ENCODE peak calls at places on chromosome 4, in seven cellular contexts. B is trophoblast cell; F is SJSA1; Z is CD4-positive, CD25-positive, alpha-beta regulatory T cell; M is brain microvascular endothelial cell; D is foreskin keratinocyte; O is uterus. R is an unnamed sample.

GRCh38 chr4:169179609-169180526 is 90.9 kb downstream of the SH3RF1 start:
- DNase-seq in D (no peak), Z (no peak), B (peak), M (no peak), O (no peak), F (peak), R (no peak)

GRCh38 chr4:138938371-138938699 is 77.2 kb upstream of the NOCT start:
- DNase-seq in D (peak), Z (no peak), M (no peak), O (no peak), B (no peak), F (no peak), R (no peak)

GRCh38 chr4:42678512-42678911 is 21.6 kb upstream of the ATP8A1 start:
- DNase-seq in D (no peak), B (no peak), M (no peak), Z (no peak), F (no peak), O (no peak), R (no peak)

GRCh38 chr4:40927108-40927507 is 177.4 kb downstream of the NSUN7 start:
- DNase-seq in D (no peak), O (no peak), Z (no peak), B (no peak), F (no peak), M (no peak), R (no peak)

GRCh38 chr4:76729991-76730390 is 168.0 kb downstream of the SOWAHB start:
- DNase-seq in O (no peak), B (no peak), Z (no peak), F (peak), D (no peak), M (no peak), R (no peak)

GRCh38 chr4:86582453-86582852 is 11.7 kb upstream of the PTPN13 start:
- DNase-seq in D (no peak), B (no peak), O (no peak), M (no peak), F (no peak), Z (no peak), R (no peak)

GRCh38 chr4:23324291-23324690 is 565.6 kb downstream of the PPARGC1A start:
- DNase-seq in D (peak), B (no peak), M (no peak), F (no peak), O (no peak), Z (no peak), R (peak)

GRCh38 chr4:168955674-168956073 is 54.4 kb downstream of the CBR4 start:
- DNase-seq in M (no peak), F (no peak), B (no peak), D (no peak), Z (no peak), O (no peak), R (no peak)

GRCh38 chr4:73901031-73901430 is 31.8 kb downstream of the CXCL1 start:
- DNase-seq in M (no peak), F (no peak), Z (no peak), D (no peak), B (no peak), O (no peak), R (no peak)

GRCh38 chr4:68132342-68132741 is 2.7 kb upstream of the TMPRSS11F start:
- DNase-seq in D (no peak), F (no peak), M (no peak), Z (no peak), B (no peak), O (no peak), R (no peak)

GRCh38 chr4:97103252-97103651 is 1040.0 kb downstream of the STPG2 start:
- DNase-seq in Z (no peak), O (no peak), B (no peak), M (no peak), F (no peak), D (peak), R (no peak)

GRCh38 chr4:135365065-135365464 is 1163.5 kb upstream of the PABPC4L start:
- DNase-seq in M (no peak), D (peak), B (no peak), F (no peak), Z (no peak), O (no peak), R (no peak)

GRCh38 chr4:147773261-147774184 is 41.6 kb downstream of the ARHGAP10 start:
- DNase-seq in Z (no peak), O (no peak), F (peak), B (peak), D (peak), M (peak), R (no peak)

GRCh38 chr4:40395908-40396806 is 61.0 kb downstream of the CHRNA9 start:
- DNase-seq in Z (no peak), F (no peak), D (no peak), O (peak), B (no peak), M (no peak), R (no peak)

GRCh38 chr4:2794707-2795557 is 2.0 kb downstream of the SH3BP2 start:
- DNase-seq in F (no peak), B (no peak), O (peak), Z (no peak), M (peak), D (peak), R (no peak)

GRCh38 chr4:106627071-106627470 is 258.5 kb upstream of the GIMD1 start:
- DNase-seq in Z (no peak), O (no peak), M (no peak), D (no peak), B (no peak), F (no peak), R (no peak)

GRCh38 chr4:3523628-3524221 is 8.5 kb downstream of the LRPAP1 start:
- DNase-seq in Z (no peak), B (no peak), F (no peak), D (no peak), M (no peak), O (peak), R (no peak)

GRCh38 chr4:108877821-108878220 is 115.0 kb upstream of the ETNPPL start:
- DNase-seq in Z (no peak), O (no peak), M (no peak), B (no peak), F (no peak), D (no peak), R (no peak)

GRCh38 chr4:99679204-99679603 is 21.6 kb upstream of the C4orf54 start:
- DNase-seq in D (no peak), O (no peak), F (no peak), M (no peak), B (no peak), Z (no peak), R (no peak)

GRCh38 chr4:8841678-8842268 is 29.9 kb downstream of the HMX1 start:
- DNase-seq in F (no peak), D (no peak), Z (no peak), O (no peak), M (no peak), B (no peak), R (no peak)

GRCh38 chr4:35695401-35695800 is 548.9 kb downstream of the ARAP2 start:
- DNase-seq in Z (no peak), F (no peak), O (no peak), D (no peak), M (no peak), B (no peak), R (no peak)

GRCh38 chr4:52250124-52250523 is 199.0 kb downstream of the SPATA18 start:
- DNase-seq in F (no peak), B (no peak), D (no peak), O (peak), M (peak), Z (no peak), R (no peak)

GRCh38 chr4:44558206-44558605 is 93.2 kb downstream of the YIPF7 start:
- DNase-seq in D (peak), B (no peak), F (no peak), Z (no peak), O (no peak), M (no peak), R (no peak)

GRCh38 chr4:10612476-10612875 is 72.1 kb downstream of the CLNK start:
- DNase-seq in O (no peak), B (peak), M (no peak), F (no peak), D (no peak), Z (no peak), R (no peak)

GRCh38 chr4:35151816-35152572 is 1092.3 kb downstream of the ARAP2 start:
- DNase-seq in B (peak), D (no peak), M (no peak), F (no peak), Z (no peak), O (no peak), R (no peak)

GRCh38 chr4:37663552-37663951 is 22.6 kb downstream of the RELL1 start:
- DNase-seq in F (no peak), O (no peak), M (no peak), B (no peak), D (no peak), Z (no peak), R (no peak)
- H3K27ac ChIP-seq in F (peak), O (no peak), M (no peak), B (no peak), D (no peak), Z (no peak), R (no peak)

GRCh38 chr4:150215601-150216000 is 137.4 kb downstream of the DCLK2 start:
- DNase-seq in D (peak), M (no peak), Z (no peak), O (no peak), F (no peak), B (peak), R (peak)
- H3K27ac ChIP-seq in D (no peak), M (no peak), Z (no peak), O (no peak), F (no peak), B (no peak), R (no peak)

GRCh38 chr4:95761441-95761840 is 78.5 kb upstream of the PDHA2 start:
- DNase-seq in D (peak), F (no peak), M (peak), B (peak), Z (no peak), O (no peak), R (peak)
- H3K27ac ChIP-seq in D (no peak), F (no peak), M (peak), B (no peak), Z (no peak), O (no peak), R (no peak)

GRCh38 chr4:14701896-14702295 is 300.4 kb upstream of the CPEB2 start:
- DNase-seq in Z (no peak), F (no peak), B (no peak), M (no peak), D (no peak), O (no peak), R (no peak)
- H3K27ac ChIP-seq in Z (no peak), F (no peak), B (no peak), M (no peak), D (no peak), O (no peak), R (no peak)

R was measured in epithelial cell of prostate.